ENCODE peak calls at places on chromosomes 12 and 14, in nine cellular contexts. X is germinal center; B is hippocampal formation; J is H7; R is Kasumi-1; O is mammary epithelial cell; E is fibroblast of pulmonary artery; M is Calu3; U is CD4-positive, alpha-beta T cell. Y is an unnamed sample.

GRCh38 chr12:96500686-96501085 is 11.3 kb downstream of the CFAP54 start:
- DNase-seq in X (no peak), B (no peak), J (no peak), R (no peak), O (no peak), E (peak), M (peak), U (no peak), Y (no peak)

GRCh38 chr14:73755434-73756014 is 41.3 kb upstream of the PNMA1 start:
- DNase-seq in X (no peak), B (peak), J (peak), R (no peak), O (peak), E (no peak), M (peak), U (no peak), Y (peak)

GRCh38 chr12:11863988-11864387 is 206.8 kb upstream of the BCL2L14 start:
- DNase-seq in X (no peak), B (no peak), J (no peak), R (peak), O (no peak), E (peak), M (no peak), U (no peak), Y (no peak)

GRCh38 chr14:22820731-22821130 is 5.5 kb upstream of the SLC7A7 start:
- DNase-seq in X (no peak), B (no peak), J (no peak), R (no peak), O (peak), E (no peak), M (peak), U (no peak), Y (no peak)

GRCh38 chr14:36657409-36658090 is 4.1 kb upstream of the PAX9 start:
- DNase-seq in X (no peak), B (no peak), J (peak), R (no peak), O (no peak), E (no peak), M (no peak), U (no peak), Y (no peak)

GRCh38 chr14:25680934-25681333 is 631.0 kb upstream of the STXBP6 start:
- DNase-seq in X (no peak), B (no peak), J (no peak), R (no peak), O (no peak), E (no peak), M (no peak), U (no peak), Y (no peak)

GRCh38 chr12:92341333-92341691 is 195.7 kb upstream of the BTG1 start:
- DNase-seq in X (no peak), B (no peak), J (no peak), R (no peak), O (peak), E (peak), M (no peak), U (no peak), Y (no peak)

GRCh38 chr12:109752117-109753053 is 38.8 kb downstream of the FAM222A start:
- DNase-seq in X (no peak), B (no peak), J (no peak), R (no peak), O (no peak), E (no peak), M (no peak), U (no peak), Y (no peak)

GRCh38 chr14:50001999-50002925 is 109.4 kb downstream of the ARF6 start:
- DNase-seq in X (peak), B (no peak), J (peak), R (peak), O (peak), E (no peak), M (no peak), U (peak), Y (no peak)

Y was measured in substantia nigra.